ENCODE peak calls at places on chromosomes 4 and X, in four cellular contexts. U, K, Y and F are unnamed samples. For H3K36me3, the result is how much of the 10 kb centered on the place peaks cover.

GRCh38 chr4:156946508-156947197 is 24.9 kb downstream of the PDGFC start:
- DNase-seq in U (peak), K (peak), Y (no peak), F (no peak)

GRCh38 chr4:171594293-171594692 is 218.9 kb upstream of the GALNTL6 start:
- DNase-seq in U (no peak), K (no peak), Y (no peak), F (no peak)

GRCh38 chr4:37540486-37540885 is 145.7 kb downstream of the RELL1 start:
- DNase-seq in U (no peak), Y (no peak), K (peak), F (no peak)

GRCh38 chr4:173424899-173425805 is 26.2 kb upstream of the SCRG1 start:
- DNase-seq in Y (no peak), K (peak), U (peak), F (no peak)

GRCh38 chr4:54781771-54782170 is 124.0 kb downstream of the KIT start:
- DNase-seq in Y (no peak), K (no peak), U (peak), F (peak)

GRCh38 chrX:119482497-119483480 is 14.5 kb downstream of the SLC25A5 start:
- DNase-seq in Y (peak), K (peak), U (no peak), F (peak)

GRCh38 chrX:78199851-78200250 is 60.4 kb upstream of the TAF9B start:
- DNase-seq in U (no peak), K (no peak), Y (no peak), F (no peak)

GRCh38 chr4:20370284-20370683 is 118.6 kb downstream of the SLIT2 start:
- DNase-seq in Y (no peak), K (peak), U (no peak), F (no peak)

GRCh38 chrX:102712216-102712966 is at the start of gene GPRASP2:
- DNase-seq in Y (no peak), U (no peak), K (peak), F (peak)

GRCh38 chr4:72604324-72604723 is 35.3 kb upstream of the ADAMTS3 start:
- DNase-seq in Y (no peak), U (no peak), K (peak), F (no peak)

GRCh38 chr4:7876096-7876993 is 63.3 kb downstream of the AFAP1 start:
- DNase-seq in K (peak), U (no peak), Y (no peak), F (no peak)

GRCh38 chrX:31679861-31680260 is 608.0 kb upstream of the FTHL17 start:
- DNase-seq in K (no peak), Y (no peak), U (no peak), F (no peak)

GRCh38 chr4:185096032-185096653 is 46.9 kb upstream of the SLC25A4 start:
- DNase-seq in U (no peak), Y (no peak), K (peak), F (no peak)

GRCh38 chr4:22595684-22596083 is 79.8 kb upstream of the ADGRA3 start:
- DNase-seq in Y (no peak), U (no peak), K (peak), F (no peak)

GRCh38 chr4:74896595-74896994 is 36.3 kb upstream of the PARM1 start:
- DNase-seq in Y (no peak), U (no peak), K (no peak), F (no peak)
- H3K36me3 ChIP-seq in Y (under half), U (under half), K (under half), F (under half)

GRCh38 chrX:130032552-130032951 is 50.1 kb downstream of the BCORL1 start:
- DNase-seq in U (no peak), K (no peak), Y (no peak), F (no peak)
- H3K36me3 ChIP-seq in U (under half), K (under half), Y (under half), F (under half)

DNA sequence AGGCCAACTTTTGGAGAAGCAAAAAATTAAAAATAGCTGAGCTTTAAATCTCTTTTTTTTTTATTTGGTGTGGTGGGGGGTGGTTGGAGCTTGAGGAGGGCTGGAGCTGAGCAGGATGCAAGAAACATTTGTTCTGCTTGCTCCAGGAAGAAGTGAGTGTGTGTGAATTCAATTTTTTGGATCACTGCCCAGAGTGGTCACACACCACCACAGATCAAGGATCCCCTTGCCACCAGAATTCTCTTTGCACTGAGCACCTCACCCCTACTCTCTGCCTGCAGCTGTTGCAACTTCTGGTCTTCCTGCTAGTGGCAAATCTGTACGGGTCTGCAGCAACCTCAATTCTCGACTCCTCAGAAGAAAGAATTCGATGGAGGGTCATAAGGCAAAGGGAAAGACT is 19.9 kb upstream of the PLP1 start:
- DNase-seq in K (no peak), U (no peak), Y (no peak), F (no peak)
- H3K36me3 ChIP-seq in K (under half), U (under half), Y (under half), F (under half)

GRCh38 chr4:87337361-87337760 is 14.7 kb upstream of the HSD17B13 start:
- DNase-seq in U (no peak), K (no peak), Y (no peak), F (no peak)
- H3K36me3 ChIP-seq in U (under half), K (under half), Y (under half), F (under half)

DNA sequence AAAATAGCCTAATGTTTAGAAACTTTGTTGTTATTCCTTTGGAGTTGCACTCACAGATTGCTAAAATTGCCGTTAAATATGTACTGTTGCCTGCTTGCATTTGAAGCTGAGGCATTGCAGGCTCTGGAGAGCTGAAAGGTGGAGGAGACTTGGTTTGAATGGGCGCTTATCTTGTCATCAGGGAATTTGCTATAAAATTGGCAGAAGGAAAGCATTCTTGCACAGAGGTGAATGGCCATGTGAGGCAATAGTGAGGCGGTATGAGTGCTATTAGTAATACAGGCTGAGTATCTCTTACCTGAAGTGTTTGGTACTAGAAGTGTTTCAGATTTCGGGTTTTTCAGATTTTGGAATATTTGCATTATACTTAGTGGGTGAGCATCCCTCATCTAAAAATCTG is 41.3 kb downstream of the TRAPPC11 start:
- DNase-seq in K (no peak), Y (no peak), U (no peak), F (no peak)
- H3K36me3 ChIP-seq in K (under half), Y (half or more), U (under half), F (under half)